ENCODE peak calls at places on chromosomes 5 and 9, in six cellular contexts. L is sigmoid colon; A is IMR-90; P is CD8-positive, alpha-beta T cell; J is upper lobe of left lung; Z is tibial nerve. T is an unnamed sample.

GRCh38 chr5:76715484-76715733 is 517 bp upstream of the F2R start:
- DNase-seq in L (no peak), A (no peak), P (no peak), J (no peak), Z (no peak), T (no peak)

GRCh38 chr9:114718801-114719221 is 36.8 kb upstream of the TEX48 start:
- DNase-seq in L (no peak), A (no peak), P (peak; percentile 59), J (peak; percentile 30), Z (no peak), T (no peak)

GRCh38 chr5:1973391-1974013 is 90.8 kb upstream of the IRX4 start:
- DNase-seq in L (no peak), A (no peak), P (no peak), J (no peak), Z (no peak), T (no peak)

GRCh38 chr9:137816531-137817235 is 60.9 kb upstream of the CACNA1B start:
- DNase-seq in L (no peak), A (no peak), P (no peak), J (no peak), Z (no peak), T (no peak)

GRCh38 chr9:105346273-105346672 is 101.6 kb upstream of the FSD1L start:
- DNase-seq in L (no peak), A (no peak), P (no peak), J (no peak), Z (no peak), T (no peak)

GRCh38 chr5:127804886-127805426 is 101.8 kb downstream of the CCDC192 start:
- DNase-seq in L (no peak), A (peak; percentile 61), P (no peak), J (no peak), Z (no peak), T (no peak)

GRCh38 chr5:171798413-171798812 is 12.8 kb downstream of the SMIM23 start:
- DNase-seq in L (no peak), A (no peak), P (no peak), J (no peak), Z (no peak), T (no peak)

GRCh38 chr9:130660683-130661460 is 3.5 kb upstream of the PRDM12 start:
- DNase-seq in L (no peak), A (no peak), P (no peak), J (no peak), Z (no peak), T (no peak)

GRCh38 chr9:108621991-108622390 is 233.8 kb downstream of the ACTL7B start:
- DNase-seq in L (no peak), A (no peak), P (no peak), J (no peak), Z (no peak), T (no peak)

GRCh38 chr5:120994112-120994511 is 530.0 kb downstream of the PRR16 start:
- DNase-seq in L (no peak), A (no peak), P (no peak), J (no peak), Z (no peak), T (no peak)

GRCh38 chr9:19665146-19665863 is 123.5 kb downstream of the SLC24A2 start:
- DNase-seq in L (no peak), A (no peak), P (no peak), J (no peak), Z (no peak), T (no peak)

GRCh38 chr9:2817987-2818386 is 25.9 kb downstream of the PUM3 start:
- DNase-seq in L (no peak), A (peak; percentile 84), P (no peak), J (peak; percentile 34), Z (no peak), T (no peak)

GRCh38 chr5:19806756-19807155 is 181.2 kb downstream of the CDH18 start:
- DNase-seq in L (no peak), A (no peak), P (no peak), J (no peak), Z (no peak), T (no peak)

GRCh38 chr5:155024015-155024414 is 10.5 kb downstream of the KIF4B start:
- DNase-seq in L (no peak), A (no peak), P (no peak), J (no peak), Z (no peak), T (no peak)

GRCh38 chr5:41815261-41815660 is 55.0 kb downstream of the OXCT1 start:
- DNase-seq in L (no peak), A (no peak), P (no peak), J (no peak), Z (no peak), T (no peak)

GRCh38 chr5:173055722-173055982 is 500 bp upstream of the CREBRF start:
- DNase-seq in L (no peak), A (no peak), P (no peak), J (no peak), Z (no peak), T (no peak)

GRCh38 chr5:454936-455335 is 12.0 kb downstream of the EXOC3 start:
- DNase-seq in L (peak; percentile 40), A (no peak), P (no peak), J (peak; percentile 14), Z (no peak), T (no peak)

GRCh38 chr5:92560698-92561361 is 1020.2 kb downstream of the NR2F1-AS1 start:
- DNase-seq in L (no peak), A (peak; percentile 59), P (no peak), J (no peak), Z (no peak), T (no peak)

GRCh38 chr9:18173923-18174322 is 300.0 kb upstream of the ADAMTSL1 start:
- DNase-seq in L (no peak), A (no peak), P (no peak), J (no peak), Z (no peak), T (no peak)

GRCh38 chr5:170892201-170892600 is 30.4 kb downstream of the RANBP17 start:
- DNase-seq in L (no peak), A (peak; percentile 90), P (no peak), J (no peak), Z (no peak), T (no peak)

GRCh38 chr9:95494022-95494415 is 22.8 kb downstream of the PTCH1 start:
- DNase-seq in L (no peak), A (no peak), P (peak; percentile 25), J (no peak), Z (no peak), T (no peak)

GRCh38 chr5:16502866-16503265 is 37.3 kb upstream of the ZNF622 start:
- DNase-seq in L (no peak), A (peak; percentile 9), P (no peak), J (no peak), Z (no peak), T (no peak)

GRCh38 chr9:130664191-130665028 is at the start of gene PRDM12:
- DNase-seq in L (no peak), A (no peak), P (no peak), J (no peak), Z (no peak), T (no peak)

DNA sequence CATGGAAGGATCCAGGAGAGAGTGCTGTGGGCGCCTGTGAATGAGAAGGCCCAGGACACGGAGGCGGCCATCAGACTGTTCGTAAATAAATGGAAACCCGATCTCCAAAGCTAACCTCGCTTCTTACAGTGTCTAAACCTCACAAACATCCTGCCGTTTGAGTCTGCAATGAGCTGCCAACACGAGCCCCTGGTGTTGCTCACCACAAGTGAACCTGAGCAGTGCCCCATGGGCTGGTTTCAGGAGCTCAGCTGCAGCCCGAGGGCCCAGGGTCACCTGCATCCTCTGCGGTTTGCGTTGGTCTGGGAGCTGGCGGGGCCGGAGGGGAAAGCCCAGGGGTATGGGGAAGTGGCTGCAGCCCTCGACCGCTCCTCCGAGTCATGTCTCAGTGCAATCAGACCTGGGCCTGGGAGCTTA is 57.9 kb upstream of the RXRA start:
- DNase-seq in L (no peak), A (peak; percentile 16), P (no peak), J (peak; percentile 32), Z (no peak), T (no peak)
- H3K27me3 ChIP-seq in L (no peaks in the 10 kb centered on the region), A (peaks cover 72% of the 10 kb centered on the region), P (peaks cover 5% of the 10 kb centered on the region), J (no peaks in the 10 kb centered on the region), Z (peaks cover 16% of the 10 kb centered on the region), T (no peaks in the 10 kb centered on the region)

DNA sequence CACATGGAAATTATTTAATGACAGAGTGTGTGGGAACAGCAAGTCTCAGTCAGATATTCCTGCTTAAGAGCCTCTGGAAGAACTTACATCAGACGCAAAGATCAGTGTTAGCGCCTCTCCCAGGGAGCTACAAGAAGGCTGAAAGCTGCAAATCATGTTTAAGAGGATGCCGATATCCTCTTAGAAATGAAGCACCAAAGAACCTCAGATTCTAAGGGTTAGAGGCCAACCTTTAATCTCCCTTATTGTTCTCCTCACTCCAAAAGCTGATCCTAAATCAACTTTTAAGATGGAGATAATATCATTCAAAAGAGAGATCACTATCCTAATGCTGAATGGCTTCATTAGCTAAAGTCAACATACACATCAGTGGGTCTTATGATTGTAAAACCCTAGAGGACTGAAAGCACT is 160.6 kb downstream of the NFIB start:
- DNase-seq in L (no peak), A (no peak), P (no peak), J (no peak), Z (no peak), T (no peak)
- H3K4me3 ChIP-seq in L (no peak overlapping the region), A (no peak overlapping the region), P (no peak overlapping the region), J (no peak overlapping the region), Z (no peak overlapping the region), T (no peak overlapping the region)

GRCh38 chr9:107210775-107211174 is 72.3 kb upstream of the RAD23B start:
- DNase-seq in L (no peak), A (no peak), P (no peak), J (no peak), Z (no peak), T (no peak)
- H3K4me1 ChIP-seq in L (no peaks in the 10 kb centered on the region), A (peaks cover 8% of the 10 kb centered on the region), P (no peaks in the 10 kb centered on the region), J (peaks cover 22% of the 10 kb centered on the region), Z (peaks cover 3% of the 10 kb centered on the region), T (no peaks in the 10 kb centered on the region)

GRCh38 chr5:132829742-132830435 is 558 bp downstream of the SHROOM1 start:
- DNase-seq in L (peak; percentile 85), A (peak; percentile 56), P (peak; percentile 43), J (peak; percentile 83), Z (peak; percentile 39), T (no peak)

GRCh38 chr5:132832612-132833011 is 2.2 kb upstream of the SHROOM1 start:
- DNase-seq in L (no peak), A (no peak), P (no peak), J (no peak), Z (no peak), T (no peak)

GRCh38 chr5:132830436-132831094 is at the start of gene SHROOM1:
- DNase-seq in L (no peak), A (peak; percentile 27), P (no peak), J (peak; percentile 79), Z (no peak), T (no peak)

GRCh38 chr5:132828846-132829494 is 1.5 kb downstream of the SHROOM1 start:
- DNase-seq in L (no peak), A (no peak), P (no peak), J (no peak), Z (no peak), T (no peak)

DNA sequence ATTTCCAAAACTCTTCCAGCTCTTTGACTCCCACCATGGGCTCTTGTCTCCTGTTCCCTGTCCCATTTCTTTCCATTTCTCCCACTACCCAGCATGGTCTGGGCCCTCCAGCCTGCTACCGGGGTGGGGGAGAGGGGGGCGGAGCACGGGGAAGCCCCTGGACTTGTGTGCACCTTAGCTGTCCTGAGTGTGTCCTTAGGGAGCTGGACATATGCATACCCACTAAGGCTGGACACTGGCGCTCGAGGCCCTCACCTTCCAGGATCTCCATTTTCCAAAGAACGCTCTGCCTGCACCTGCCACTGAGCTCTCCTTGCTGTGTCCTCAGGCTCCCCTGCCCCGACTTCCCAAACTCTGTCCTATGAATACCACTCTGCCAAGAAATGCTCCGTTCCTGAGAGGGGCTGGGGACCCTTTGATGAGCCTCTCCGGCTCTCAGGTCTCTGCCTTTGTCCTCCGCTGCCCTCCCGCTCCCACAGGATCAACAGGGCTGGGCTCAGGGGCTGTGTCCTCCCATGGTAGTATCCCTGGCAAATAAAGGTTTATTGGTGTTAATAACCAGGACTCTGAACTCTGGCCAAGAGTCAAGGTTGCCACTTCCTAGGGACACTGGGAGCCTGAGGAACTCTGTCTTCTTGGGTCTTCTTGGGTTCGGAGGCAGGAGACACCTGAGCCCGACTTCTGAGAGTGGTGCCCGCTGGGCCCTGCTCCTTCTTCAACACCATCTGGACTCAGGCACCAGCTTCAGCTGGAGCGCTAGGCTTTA is 831 bp upstream of the SHROOM1 start:
- DNase-seq in L (no peak), A (no peak), P (no peak), J (no peak), Z (no peak), T (no peak)
- H3K27me3 ChIP-seq in L (no peaks in the 10 kb centered on the region), A (no peaks in the 10 kb centered on the region), P (peaks cover 15% of the 10 kb centered on the region), J (no peaks in the 10 kb centered on the region), Z (peaks cover 43% of the 10 kb centered on the region), T (peaks cover 13% of the 10 kb centered on the region)